ENCODE peak calls at places on chromosomes 6 and 20, in seven cellular contexts. M is stomach, S is cardiac fibroblast, W is vagina, V is fibroblast of mammary gland, F is HepG2, Q is right cardiac atrium. N is an unnamed sample.

GRCh38 chr6:42026540-42026939 is 23.8 kb upstream of the TAF8 start:
- DNase-seq in M (no peak), S (no peak), W (no peak), V (no peak), F (no peak), Q (peak; percentile 26), N (no peak)

GRCh38 chr20:5364997-5365597 is 48.3 kb upstream of the PROKR2 start:
- DNase-seq in M (no peak), S (peak; percentile 11), W (no peak), V (peak; percentile 6), F (no peak), Q (no peak), N (no peak)

GRCh38 chr6:160194808-160195207 is 63.8 kb downstream of the SLC22A2 start:
- DNase-seq in M (no peak), S (no peak), W (no peak), V (no peak), F (no peak), Q (no peak), N (no peak)

GRCh38 chr20:10581823-10582222 is 92.0 kb downstream of the JAG1 start:
- DNase-seq in M (no peak), S (peak; percentile 71), W (no peak), V (peak; percentile 84), F (peak; percentile 56), Q (no peak), N (no peak)

GRCh38 chr6:160167547-160168391 is 46.2 kb downstream of the SLC22A1 start:
- DNase-seq in M (no peak), S (no peak), W (no peak), V (no peak), F (no peak), Q (no peak), N (no peak)

GRCh38 chr20:5056801-5057599 is 55.7 kb upstream of the SLC23A2 start:
- DNase-seq in M (peak; percentile 43), S (peak; percentile 60), W (no peak), V (peak; percentile 54), F (peak; percentile 69), Q (peak; percentile 74), N (peak; percentile 64)

GRCh38 chr6:113433506-113433991 is 423.6 kb upstream of the MARCKS start:
- DNase-seq in M (peak; percentile 65), S (peak; percentile 87), W (no peak), V (peak; percentile 87), F (peak; percentile 34), Q (peak; percentile 78), N (peak; percentile 10)

GRCh38 chr6:17673543-17674254 is 33.0 kb downstream of the NUP153 start:
- DNase-seq in M (no peak), S (no peak), W (no peak), V (peak; percentile 4), F (no peak), Q (no peak), N (no peak)

GRCh38 chr6:32081168-32081624 is 27.9 kb downstream of the TNXB start:
- DNase-seq in M (no peak), S (peak; percentile 91), W (no peak), V (peak; percentile 88), F (no peak), Q (peak; percentile 93), N (peak; percentile 99)

GRCh38 chr6:21742238-21742660 is 148.7 kb downstream of the SOX4 start:
- DNase-seq in M (no peak), S (peak; percentile 94), W (no peak), V (peak; percentile 88), F (no peak), Q (no peak), N (no peak)

GRCh38 chr6:134170844-134171243 is 118.4 kb upstream of the SLC2A12 start:
- DNase-seq in M (no peak), S (peak; percentile 58), W (no peak), V (peak; percentile 49), F (no peak), Q (no peak), N (no peak)

GRCh38 chr20:21936261-21936660 is 230.8 kb downstream of the PAX1 start:
- DNase-seq in M (no peak), S (no peak), W (no peak), V (no peak), F (no peak), Q (no peak), N (no peak)

GRCh38 chr6:2911171-2911570 is 8.1 kb upstream of the SERPINB9 start:
- DNase-seq in M (no peak), S (no peak), W (no peak), V (no peak), F (no peak), Q (no peak), N (no peak)

GRCh38 chr6:39907871-39908575 is 26.2 kb downstream of the MOCS1 start:
- DNase-seq in M (no peak), S (no peak), W (no peak), V (no peak), F (no peak), Q (no peak), N (no peak)

GRCh38 chr6:27748662-27749061 is 163.5 kb downstream of the OR2B2 start:
- DNase-seq in M (no peak), S (no peak), W (no peak), V (no peak), F (no peak), Q (no peak), N (no peak)

GRCh38 chr6:27743787-27744186 is 168.4 kb downstream of the OR2B2 start:
- DNase-seq in M (no peak), S (no peak), W (no peak), V (no peak), F (no peak), Q (no peak), N (no peak)

GRCh38 chr6:27747637-27748036 is 164.6 kb downstream of the OR2B2 start:
- DNase-seq in M (no peak), S (no peak), W (no peak), V (no peak), F (no peak), Q (no peak), N (no peak)

DNA sequence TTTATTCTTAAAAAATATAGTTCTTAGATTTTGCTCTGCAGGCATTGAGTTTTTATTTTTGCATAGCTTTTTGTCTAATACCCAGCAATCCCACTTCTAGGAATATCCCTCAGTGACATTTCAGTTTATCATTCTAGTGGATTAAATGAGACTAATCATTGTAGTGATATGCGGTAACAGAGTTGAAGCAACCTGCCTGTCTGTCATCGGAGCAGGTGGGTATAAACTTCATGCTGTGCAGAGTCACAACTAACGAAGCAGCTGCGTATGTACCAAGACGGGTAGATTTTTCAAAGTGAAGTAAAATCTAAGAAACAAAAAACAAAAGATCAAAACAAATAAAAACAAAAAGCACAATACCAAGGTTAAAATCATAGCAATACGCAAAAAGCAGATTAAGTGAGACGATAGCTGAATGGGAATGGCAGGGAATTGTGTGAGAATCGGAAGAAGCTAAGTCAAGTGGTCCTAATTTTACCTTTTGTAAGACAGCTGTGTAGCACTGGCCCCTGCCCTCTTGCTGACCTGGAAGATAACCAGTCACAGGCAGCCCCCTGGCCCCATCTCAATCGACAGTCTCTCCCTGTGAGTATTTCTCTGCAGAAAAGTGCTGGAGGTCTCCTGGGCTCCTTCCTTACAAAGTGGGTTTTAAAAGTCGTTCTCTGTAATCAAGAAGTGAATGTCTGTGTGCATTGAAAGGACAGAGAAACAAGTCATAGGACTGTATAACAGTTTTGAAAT is 169.2 kb downstream of the OR2B2 start:
- DNase-seq in M (no peak), S (no peak), W (no peak), V (no peak), F (no peak), Q (no peak), N (no peak)
- H3K4me3 ChIP-seq in M (no peak overlapping the region), S (no peak overlapping the region), W (no peak overlapping the region), V (no peak overlapping the region), F (no peak overlapping the region), Q (no peak overlapping the region), N (no peak overlapping the region)

DNA sequence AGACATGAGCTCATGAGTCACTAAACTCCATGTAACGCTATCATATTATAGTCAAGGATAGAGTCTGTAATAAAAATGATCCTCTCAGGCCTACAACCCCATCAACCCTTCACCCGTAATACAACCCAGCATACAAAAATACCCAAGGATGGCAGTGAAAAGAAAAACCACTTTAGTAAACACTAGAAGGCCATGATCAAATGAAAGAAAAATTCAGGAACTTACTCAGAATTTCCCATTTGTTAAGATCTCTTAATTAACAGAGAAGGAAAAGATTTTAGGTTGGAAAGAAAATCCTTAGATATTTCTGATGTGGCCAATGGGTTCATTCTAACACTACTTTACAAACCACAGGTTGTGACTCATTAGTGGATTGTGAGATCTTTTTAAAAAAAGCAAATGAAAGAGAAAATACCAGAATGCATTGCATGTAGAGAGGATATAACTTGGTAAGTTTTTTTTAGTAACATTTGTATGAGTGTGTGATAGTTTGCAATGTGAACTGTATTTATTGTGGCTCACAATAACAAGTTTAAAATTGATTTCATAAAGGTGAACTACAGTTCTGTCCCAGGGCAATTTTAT is 8.0 kb upstream of the UBE2J1 start:
- DNase-seq in M (no peak), S (peak; percentile 57), W (no peak), V (peak; percentile 63), F (no peak), Q (no peak), N (peak; percentile 39)
- H3K4me3 ChIP-seq in M (no peak overlapping the region), S (no peak overlapping the region), W (no peak overlapping the region), V (no peak overlapping the region), F (no peak overlapping the region), Q (no peak overlapping the region), N (no peak overlapping the region)

DNA sequence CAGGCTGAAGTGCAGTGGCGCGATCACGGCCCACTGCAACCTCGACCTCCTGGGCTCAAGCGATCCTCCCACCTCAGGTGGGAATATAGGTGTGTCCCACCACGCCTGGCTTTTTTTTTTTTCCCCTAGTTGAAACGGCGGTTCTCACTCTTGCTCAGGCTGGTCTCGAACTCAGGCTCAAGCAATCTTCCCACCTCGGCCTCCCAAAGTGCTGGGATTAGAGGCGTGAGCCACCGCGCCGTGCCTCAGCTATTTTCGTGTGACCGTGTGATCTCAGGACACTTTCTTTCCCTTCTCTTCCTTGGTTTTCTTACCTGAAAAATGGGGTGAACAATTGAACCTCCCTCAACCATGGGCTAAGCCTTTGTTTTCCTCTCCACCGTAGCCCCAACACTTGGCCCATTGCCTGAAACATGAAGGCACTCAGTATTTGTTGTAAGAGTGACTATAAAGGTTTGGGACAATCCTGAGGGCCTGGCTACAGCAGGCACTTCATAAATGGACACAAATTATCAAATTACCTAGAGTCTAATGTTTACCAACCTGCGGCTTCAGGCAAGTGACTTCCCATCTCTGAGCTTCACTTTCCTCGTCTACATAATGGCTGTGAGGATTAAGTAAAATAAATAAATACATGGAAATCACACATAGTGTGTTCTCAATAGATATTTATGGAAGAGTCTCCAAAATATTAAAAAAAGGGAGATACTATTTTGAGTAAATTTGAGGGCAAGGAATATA is 31.4 kb upstream of the ID1 start:
- DNase-seq in M (no peak), S (no peak), W (no peak), V (no peak), F (peak; percentile 82), Q (no peak), N (no peak)
- H3K4me3 ChIP-seq in M (peak overlapping the region; percentile 46), S (peak overlapping the region; percentile 48), W (peak overlapping the region; percentile 42), V (peak overlapping the region; percentile 64), F (peak overlapping the region; percentile 70), Q (peak overlapping the region; percentile 47), N (peak overlapping the region; percentile 81)

GRCh38 chr6:25962368-25963127 is at the start of gene TRIM38:
- DNase-seq in M (peak; percentile 80), S (peak; percentile 95), W (no peak), V (peak; percentile 93), F (peak; percentile 74), Q (peak; percentile 61), N (no peak)
- H3K4me3 ChIP-seq in M (peak within 1 kb of the TSS; percentile 54), S (peak within 1 kb of the TSS; percentile 71), W (peak within 1 kb of the TSS; percentile 59), V (peak within 1 kb of the TSS; percentile 86), F (peak within 1 kb of the TSS; percentile 59), Q (peak within 1 kb of the TSS; percentile 100), N (peak within 1 kb of the TSS; percentile 85)

GRCh38 chr6:27694547-27694874 is 217.7 kb downstream of the OR2B2 start:
- DNase-seq in M (no peak), S (no peak), W (no peak), V (no peak), F (no peak), Q (no peak), N (peak; percentile 36)
- H3K4me3 ChIP-seq in M (peak overlapping the region; percentile 48), S (no peak overlapping the region), W (peak overlapping the region; percentile 46), V (no peak overlapping the region), F (peak overlapping the region; percentile 61), Q (peak overlapping the region; percentile 56), N (peak overlapping the region; percentile 74)

N was measured in osteoblast.